ENCODE peak calls at places on chromosomes 6 and 20, in ten cellular contexts. H is colonic mucosa; E is T follicular helper cell; I is SHP77; Y is nephron progenitor cell; L is CD8-positive, alpha-beta T cell; P is B cell; M is uterus; C is Kasumi-1; D is stomach. G is an unnamed sample.

GRCh38 chr20:33851842-33852466 is 40.8 kb downstream of the CHMP4B start:
- DNase-seq in H (no peak), E (no peak), I (no peak), Y (no peak), L (no peak), P (no peak), M (no peak), C (no peak), D (no peak), G (no peak)

GRCh38 chr20:34949120-34949519 is 6.5 kb downstream of the GSS start:
- DNase-seq in H (peak), E (no peak), I (no peak), Y (no peak), L (no peak), P (no peak), M (no peak), C (no peak), D (no peak), G (no peak)

GRCh38 chr6:32415521-32416019 is 8.6 kb upstream of the BTNL2 start:
- DNase-seq in H (peak), E (peak), I (peak), Y (peak), L (peak), P (peak), M (peak), C (peak), D (peak), G (peak)

GRCh38 chr6:81553246-81553645 is 199.2 kb downstream of the TENT5A start:
- DNase-seq in H (no peak), E (no peak), I (no peak), Y (no peak), L (no peak), P (no peak), M (no peak), C (no peak), D (no peak), G (no peak)

GRCh38 chr20:25394996-25395395 is 4.4 kb upstream of the ABHD12 start:
- DNase-seq in H (no peak), E (no peak), I (no peak), Y (no peak), L (no peak), P (no peak), M (no peak), C (no peak), D (no peak), G (no peak)

GRCh38 chr6:140857734-140858380 is 1274.9 kb upstream of the GJE1 start:
- DNase-seq in H (no peak), E (no peak), I (peak), Y (no peak), L (no peak), P (no peak), M (no peak), C (peak), D (no peak), G (no peak)

GRCh38 chr20:25321262-25321831 is 69.3 kb downstream of the ABHD12 start:
- DNase-seq in H (peak), E (no peak), I (no peak), Y (no peak), L (no peak), P (no peak), M (no peak), C (no peak), D (no peak), G (no peak)

GRCh38 chr6:44339763-44340625 is 2.5 kb upstream of the SPATS1 start:
- DNase-seq in H (no peak), E (no peak), I (no peak), Y (no peak), L (no peak), P (no peak), M (no peak), C (no peak), D (no peak), G (no peak)

GRCh38 chr20:46458891-46459750 is 52.7 kb upstream of the ELMO2 start:
- DNase-seq in H (peak), E (no peak), I (no peak), Y (peak), L (no peak), P (no peak), M (no peak), C (no peak), D (peak), G (no peak)

GRCh38 chr6:74780831-74781230 is 425.0 kb downstream of the COL12A1 start:
- DNase-seq in H (no peak), E (no peak), I (no peak), Y (no peak), L (no peak), P (no peak), M (no peak), C (no peak), D (no peak), G (no peak)

GRCh38 chr6:54768542-54768941 is 78.0 kb upstream of the FAM83B start:
- DNase-seq in H (no peak), E (no peak), I (no peak), Y (no peak), L (no peak), P (no peak), M (no peak), C (no peak), D (no peak), G (no peak)

GRCh38 chr6:108622601-108623335 is 62.1 kb downstream of the FOXO3 start:
- DNase-seq in H (no peak), E (no peak), I (no peak), Y (no peak), L (no peak), P (no peak), M (peak), C (peak), D (no peak), G (no peak)

GRCh38 chr6:118705799-118706481 is 54.5 kb upstream of the CEP85L start:
- DNase-seq in H (no peak), E (no peak), I (no peak), Y (no peak), L (no peak), P (no peak), M (peak), C (no peak), D (no peak), G (no peak)

GRCh38 chr6:87846446-87846845 is 144.4 kb upstream of the AKIRIN2 start:
- DNase-seq in H (no peak), E (no peak), I (no peak), Y (no peak), L (no peak), P (no peak), M (no peak), C (no peak), D (no peak), G (no peak)

G was measured in T47D.